ENCODE peak calls at places on chromosome 18, in ten cellular contexts. Q, X, D, M, Z, E, N, S, B and Y are unnamed samples.

GRCh38 chr18:74742573-74742972 is 144.9 kb downstream of the ZNF407 start:
- DNase-seq in Z (no peak), B (peak), X (no peak), S (no peak), Q (no peak), D (peak), M (no peak), N (no peak), E (no peak), Y (peak)

GRCh38 chr18:65750421-65751144 is at the start of gene CDH7:
- DNase-seq in Z (no peak), M (no peak), N (peak), S (no peak), X (no peak), Q (peak), B (no peak), D (no peak), E (no peak), Y (no peak)

GRCh38 chr18:76697441-76697901 is 124.9 kb upstream of the ZNF236 start:
- DNase-seq in D (peak), X (peak), M (no peak), N (no peak), Q (no peak), S (no peak), E (peak), Z (no peak), B (peak), Y (peak)

GRCh38 chr18:79851981-79852380 is 54.2 kb downstream of the KCNG2 start:
- DNase-seq in S (no peak), Q (no peak), E (no peak), N (no peak), X (no peak), D (no peak), M (no peak), B (no peak), Z (no peak), Y (no peak)

GRCh38 chr18:22674300-22674699 is 256.6 kb upstream of the CTAGE1 start:
- DNase-seq in N (no peak), X (peak), E (peak), S (peak), D (peak), M (no peak), Q (no peak), B (peak), Z (no peak), Y (peak)

GRCh38 chr18:40375811-40376210 is 1579.2 kb upstream of the PIK3C3 start:
- DNase-seq in E (no peak), B (no peak), S (no peak), N (no peak), X (no peak), D (no peak), Q (no peak), Z (no peak), M (no peak), Y (no peak)

GRCh38 chr18:54950221-54950620 is 9.0 kb downstream of the CCDC68 start:
- DNase-seq in Z (no peak), Q (no peak), S (no peak), D (no peak), B (no peak), M (peak), X (no peak), E (no peak), N (no peak), Y (no peak)

GRCh38 chr18:10006261-10006903 is 92.6 kb downstream of the VAPA start:
- DNase-seq in Q (peak), N (no peak), M (no peak), Z (no peak), X (peak), E (no peak), B (peak), D (peak), S (no peak), Y (peak)

GRCh38 chr18:13454363-13455150 is 236.0 kb downstream of the LDLRAD4 start:
- DNase-seq in X (no peak), D (no peak), E (no peak), S (no peak), M (no peak), B (no peak), Z (no peak), N (no peak), Q (no peak), Y (no peak)

GRCh38 chr18:58183226-58183625 is 139.2 kb downstream of the NEDD4L start:
- DNase-seq in D (no peak), E (no peak), M (no peak), X (no peak), Z (no peak), N (peak), Q (no peak), S (no peak), B (no peak), Y (no peak)

GRCh38 chr18:76406791-76407190 is 88.3 kb downstream of the ZNF516 start:
- DNase-seq in Z (no peak), N (no peak), M (no peak), X (no peak), S (no peak), Q (peak), E (no peak), B (no peak), D (no peak), Y (no peak)

GRCh38 chr18:74531043-74531442 is 3.3 kb upstream of the CNDP1 start:
- DNase-seq in M (no peak), S (no peak), D (no peak), N (no peak), X (no peak), B (no peak), Q (no peak), Z (no peak), E (no peak), Y (no peak)

GRCh38 chr18:60100805-60101204 is 201.0 kb downstream of the PMAIP1 start:
- DNase-seq in Z (no peak), S (no peak), X (peak), M (no peak), D (no peak), E (no peak), N (no peak), Q (no peak), B (no peak), Y (no peak)

GRCh38 chr18:76475450-76476203 is 19.4 kb downstream of the ZNF516 start:
- DNase-seq in D (no peak), Z (no peak), N (no peak), M (no peak), S (no peak), Q (no peak), X (no peak), E (no peak), B (no peak), Y (peak)

GRCh38 chr18:13268035-13268700 is 49.6 kb downstream of the LDLRAD4 start:
- DNase-seq in N (no peak), B (no peak), M (no peak), D (peak), S (peak), X (peak), E (peak), Q (peak), Z (no peak), Y (peak)

GRCh38 chr18:65725421-65726050 is 25.3 kb upstream of the CDH7 start:
- DNase-seq in N (no peak), S (no peak), Q (no peak), B (no peak), E (no peak), X (no peak), D (no peak), Z (no peak), M (no peak), Y (no peak)

GRCh38 chr18:49019446-49020045 is 68.8 kb upstream of the SMAD7 start:
- DNase-seq in X (no peak), B (no peak), M (no peak), N (no peak), S (no peak), Q (peak), Z (peak), E (no peak), D (no peak), Y (no peak)

GRCh38 chr18:50044402-50044801 is 150.5 kb downstream of the MYO5B start:
- DNase-seq in S (no peak), N (no peak), B (no peak), Z (no peak), M (no peak), Q (no peak), X (no peak), E (no peak), D (no peak), Y (no peak)

GRCh38 chr18:21242141-21243040 is at the start of gene GREB1L:
- DNase-seq in X (peak), S (no peak), Q (peak), E (peak), D (peak), M (peak), B (peak), Z (no peak), N (peak), Y (peak)

GRCh38 chr18:8847900-8848299 is 142.5 kb downstream of the MTCL1 start:
- DNase-seq in M (no peak), B (no peak), S (no peak), N (no peak), Z (no peak), D (peak), Q (no peak), X (no peak), E (no peak), Y (no peak)

GRCh38 chr18:2036136-2036535 is 535.2 kb downstream of the METTL4 start:
- DNase-seq in M (no peak), X (peak), S (no peak), Q (no peak), D (peak), Z (no peak), E (no peak), B (no peak), N (no peak), Y (peak)

GRCh38 chr18:73688161-73688560 is 459.5 kb downstream of the FBXO15 start:
- DNase-seq in X (peak), N (no peak), Z (no peak), S (no peak), M (no peak), E (no peak), D (no peak), B (no peak), Q (no peak), Y (peak)

GRCh38 chr18:51321696-51322095 is 124.2 kb upstream of the MEX3C start:
- DNase-seq in S (no peak), N (no peak), E (no peak), D (peak), X (no peak), Z (no peak), Q (no peak), B (no peak), M (no peak), Y (no peak)